ENCODE peak calls at places on chromosomes 7 and 10, in four cellular contexts. I is left ventricle myocardium inferior; D is CD8-positive, alpha-beta T cell; U is tibial nerve. Q is an unnamed sample.

GRCh38 chr10:497898-498451 is 191.5 kb downstream of the DIP2C start:
- DNase-seq in I (no peak), D (no peak), U (no peak), Q (no peak)

GRCh38 chr7:137998250-137998649 is 3.6 kb downstream of the CREB3L2 start:
- DNase-seq in I (no peak), D (no peak), U (no peak), Q (no peak)

GRCh38 chr10:132708441-132708840 is 77.5 kb downstream of the NKX6-2 start:
- DNase-seq in I (peak), D (no peak), U (no peak), Q (no peak)

GRCh38 chr7:2272031-2272430 is 30.0 kb downstream of the NUDT1 start:
- DNase-seq in I (no peak), D (no peak), U (no peak), Q (no peak)

GRCh38 chr10:52645435-52645776 is 127.2 kb downstream of the MBL2 start:
- DNase-seq in I (no peak), D (no peak), U (no peak), Q (no peak)

GRCh38 chr10:117631276-117632151 is 89.0 kb downstream of the EMX2 start:
- DNase-seq in I (peak), D (no peak), U (peak), Q (no peak)

GRCh38 chr7:107564553-107565298 is 955 bp downstream of the DUS4L start:
- DNase-seq in I (no peak), D (no peak), U (no peak), Q (peak)

GRCh38 chr7:104962781-104963180 is 51.2 kb upstream of the KMT2E start:
- DNase-seq in I (no peak), D (no peak), U (no peak), Q (no peak)

GRCh38 chr7:42283553-42283952 is 46.5 kb upstream of the GLI3 start:
- DNase-seq in I (no peak), D (no peak), U (no peak), Q (no peak)

GRCh38 chr7:17963281-17963680 is 23.0 kb upstream of the SNX13 start:
- DNase-seq in I (no peak), D (no peak), U (no peak), Q (no peak)

GRCh38 chr10:67539312-67539711 is 156.7 kb downstream of the CTNNA3 start:
- DNase-seq in I (no peak), D (no peak), U (no peak), Q (no peak)

GRCh38 chr7:25857376-25858067 is 294.5 kb upstream of the NFE2L3 start:
- DNase-seq in I (no peak), D (no peak), U (no peak), Q (no peak)

GRCh38 chr7:34851431-34851830 is 185.9 kb downstream of the DPY19L1 start:
- DNase-seq in I (no peak), D (no peak), U (no peak), Q (no peak)

GRCh38 chr7:114141415-114141814 is 222.6 kb upstream of the PPP1R3A start:
- DNase-seq in I (no peak), D (no peak), U (no peak), Q (no peak)

GRCh38 chr7:139918488-139918887 is 89.4 kb downstream of the TBXAS1 start:
- DNase-seq in I (peak), D (no peak), U (no peak), Q (no peak)

GRCh38 chr7:90666186-90666585 is 70.1 kb downstream of the CDK14 start:
- DNase-seq in I (peak), D (no peak), U (no peak), Q (no peak)

DNA sequence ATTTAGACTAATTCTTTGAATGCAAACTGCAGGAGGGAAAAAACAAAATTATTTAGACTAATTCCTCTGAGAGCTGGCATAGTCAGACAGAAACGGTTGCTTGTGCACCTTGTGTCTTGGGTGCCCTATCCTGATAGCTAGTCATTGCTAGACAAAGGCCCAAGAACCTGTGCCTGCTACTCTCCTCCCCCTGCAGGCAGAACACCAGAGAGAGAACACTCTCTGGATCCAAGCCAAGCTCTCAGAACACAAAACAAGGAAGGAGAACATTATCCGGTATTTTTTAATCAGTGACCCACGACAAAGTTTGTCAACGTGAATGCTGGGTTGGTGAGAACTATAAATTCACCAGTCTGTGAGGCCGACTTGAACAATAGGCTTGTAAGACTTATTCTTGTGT is 18.9 kb upstream of the PPP1R9A start:
- DNase-seq in I (no peak), D (no peak), U (peak), Q (no peak)
- H3K27ac ChIP-seq in I (no peak), D (no peak), U (no peak), Q (no peak)

GRCh38 chr10:30750971-30751677 is 121.6 kb upstream of the LYZL2 start:
- DNase-seq in I (no peak), D (no peak), U (no peak), Q (no peak)

GRCh38 chr10:30748152-30748845 is 118.7 kb upstream of the LYZL2 start:
- DNase-seq in I (no peak), D (no peak), U (no peak), Q (no peak)

GRCh38 chr10:30749368-30749767 is 119.8 kb upstream of the LYZL2 start:
- DNase-seq in I (no peak), D (no peak), U (no peak), Q (no peak)

GRCh38 chr10:30745953-30746352 is 116.4 kb upstream of the LYZL2 start:
- DNase-seq in I (no peak), D (no peak), U (no peak), Q (no peak)

GRCh38 chr10:30747633-30748032 is 118.1 kb upstream of the LYZL2 start:
- DNase-seq in I (no peak), D (no peak), U (no peak), Q (no peak)
- H3K4me3 ChIP-seq in I (no peak), D (no peak), U (no peak), Q (no peak)

GRCh38 chr10:29795856-29796255 is 161.1 kb upstream of the SVIL start:
- DNase-seq in I (no peak), D (no peak), U (no peak), Q (no peak)

GRCh38 chr10:29791773-29792172 is 157.0 kb upstream of the SVIL start:
- DNase-seq in I (no peak), D (no peak), U (no peak), Q (no peak)

GRCh38 chr10:29797616-29798015 is 162.8 kb upstream of the SVIL start:
- DNase-seq in I (no peak), D (no peak), U (no peak), Q (no peak)

GRCh38 chr10:29798876-29799690 is 164.3 kb upstream of the SVIL start:
- DNase-seq in I (no peak), D (no peak), U (no peak), Q (peak)

GRCh38 chr10:29794776-29795635 is 160.2 kb upstream of the SVIL start:
- DNase-seq in I (no peak), D (no peak), U (no peak), Q (peak)
- H3K27ac ChIP-seq in I (peak), D (no peak), U (no peak), Q (peak)

DNA sequence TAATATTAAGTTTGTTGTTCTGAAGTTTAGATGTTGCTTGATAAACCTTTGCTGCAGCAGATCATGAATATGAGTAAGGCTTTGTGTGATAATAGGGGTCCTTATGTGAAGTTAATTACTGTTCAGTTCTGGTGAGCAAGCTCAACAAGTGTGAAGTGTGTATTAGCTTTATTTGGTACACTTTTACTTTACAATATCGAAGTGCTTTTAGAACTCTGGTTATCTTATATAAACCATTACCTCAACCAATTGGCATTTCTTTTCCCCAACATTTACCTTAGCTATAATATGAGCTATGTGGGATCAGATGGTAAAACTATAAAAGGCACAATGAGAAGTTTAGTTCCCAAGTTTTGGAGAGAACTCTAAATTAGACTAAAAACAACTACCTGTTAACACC is 127.6 kb downstream of the LCOR start:
- DNase-seq in I (no peak), D (no peak), U (no peak), Q (no peak)
- H3K4me3 ChIP-seq in I (no peak), D (no peak), U (no peak), Q (no peak)

GRCh38 chr10:114491933-114492332 is 87.6 kb upstream of the AFAP1L2 start:
- DNase-seq in I (no peak), D (no peak), U (no peak), Q (no peak)

GRCh38 chr10:114487815-114488536 is 83.7 kb upstream of the AFAP1L2 start:
- DNase-seq in I (no peak), D (no peak), U (no peak), Q (peak)

GRCh38 chr10:114491419-114491818 is 87.1 kb upstream of the AFAP1L2 start:
- DNase-seq in I (peak), D (no peak), U (peak), Q (no peak)

GRCh38 chr10:114486938-114487814 is 82.9 kb upstream of the AFAP1L2 start:
- DNase-seq in I (no peak), D (no peak), U (no peak), Q (peak)

DNA sequence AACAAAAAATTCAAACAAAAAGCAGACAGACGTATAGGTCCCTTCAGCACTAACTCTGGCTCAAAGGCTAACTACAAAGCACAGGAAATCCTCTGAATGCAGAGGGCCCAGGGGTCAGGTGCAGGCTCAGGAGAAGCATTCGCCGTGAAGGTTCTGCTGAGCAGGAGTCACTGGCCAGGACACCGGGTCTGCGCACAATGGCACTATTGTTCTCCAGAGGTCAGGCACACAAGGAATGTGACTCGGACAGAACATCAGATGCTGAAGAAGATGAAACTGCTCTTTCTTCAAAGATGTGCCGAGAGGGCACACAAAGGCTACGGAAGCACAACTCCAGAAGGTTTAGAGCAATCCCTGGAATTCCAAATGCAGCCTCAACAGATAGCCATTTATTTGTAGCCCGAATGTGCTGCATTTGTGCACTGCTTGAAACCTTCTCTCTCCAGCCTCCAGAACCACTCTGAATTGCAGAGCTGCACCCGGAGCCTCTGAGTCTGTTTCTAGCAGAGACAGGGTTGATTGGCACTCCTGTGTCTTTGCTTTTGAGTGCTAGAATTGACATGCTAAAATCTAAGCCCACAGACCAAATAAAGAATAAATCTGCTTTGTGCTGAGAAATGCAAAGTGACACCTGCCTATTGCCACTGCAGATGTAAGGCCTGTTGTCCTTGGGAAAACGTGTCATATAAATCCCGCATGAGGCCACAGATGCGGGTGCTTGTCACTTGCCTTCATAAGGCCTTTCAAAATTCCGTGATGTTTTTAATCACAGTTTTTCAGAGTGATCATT is 85.4 kb upstream of the AFAP1L2 start:
- DNase-seq in I (no peak), D (no peak), U (no peak), Q (no peak)
- H3K27ac ChIP-seq in I (peak), D (no peak), U (no peak), Q (no peak)

DNA sequence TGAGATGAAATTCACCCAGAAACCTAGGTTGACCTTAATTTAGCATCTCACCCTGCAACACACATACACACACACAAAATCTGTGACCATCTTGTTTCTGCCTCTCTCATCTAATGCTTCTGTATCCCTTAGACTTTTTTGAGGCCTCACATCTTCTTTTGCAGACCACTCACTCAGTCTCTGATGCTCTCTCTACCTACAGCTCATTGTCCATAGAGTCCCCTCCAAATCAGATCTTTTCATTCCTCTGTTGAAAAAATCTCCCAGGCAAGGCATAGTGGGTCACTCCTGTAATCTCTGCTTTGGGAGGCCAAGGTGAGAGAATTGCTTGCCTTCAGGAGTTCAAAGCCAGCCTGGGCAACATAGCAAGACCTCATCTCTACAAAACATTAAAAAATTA is 17.6 kb upstream of the PAX2 start:
- DNase-seq in I (no peak), D (no peak), U (no peak), Q (no peak)
- H3K4me3 ChIP-seq in I (no peak), D (no peak), U (no peak), Q (no peak)

Q was measured in SJSA1.